ENCODE peak calls at places on chromosomes 5 and 9, in ten cellular contexts. One of them, this sample, is unnamed.

GRCh38 chr5:139273322-139273571 is 20.3 kb upstream of the MATR3 start:
- ATAC-seq in heart left ventricle: no peak
- ATAC-seq in activated CD8-positive, alpha-beta T cell treated with anti-CD3 and anti-CD28 coated beads for 36 hours: peak; percentile 25
- ATAC-seq in WTC11: peak; percentile 57
- ATAC-seq in RWPE2: peak; percentile 13
- ATAC-seq in esophagus mucosa: no peak
- ATAC-seq in natural killer cell: peak; percentile 2
- ATAC-seq in right cardiac atrium: peak; percentile 47
- ATAC-seq in heart right ventricle: peak; percentile 60
- ATAC-seq in CD8-positive, alpha-beta T cell: no peak
- ATAC-seq in this sample: peak; percentile 39

GRCh38 chr5:55176176-55176818 is 3.3 kb upstream of the CDC20B start:
- ATAC-seq in esophagus mucosa: peak; percentile 76
- ATAC-seq in natural killer cell: no peak
- ATAC-seq in CD8-positive, alpha-beta T cell: no peak
- ATAC-seq in heart left ventricle: peak; percentile 51
- ATAC-seq in activated CD8-positive, alpha-beta T cell treated with anti-CD3 and anti-CD28 coated beads for 36 hours: peak; percentile 26
- ATAC-seq in right cardiac atrium: peak; percentile 62
- ATAC-seq in heart right ventricle: peak; percentile 33
- ATAC-seq in RWPE2: peak; percentile 76
- ATAC-seq in WTC11: peak; percentile 90
- ATAC-seq in this sample: no peak

GRCh38 chr9:95822583-95823431 is 52.7 kb upstream of the ERCC6L2 start:
- ATAC-seq in heart right ventricle: no peak
- ATAC-seq in right cardiac atrium: no peak
- ATAC-seq in natural killer cell: peak; percentile 19
- ATAC-seq in WTC11: no peak
- ATAC-seq in activated CD8-positive, alpha-beta T cell treated with anti-CD3 and anti-CD28 coated beads for 36 hours: peak; percentile 80
- ATAC-seq in heart left ventricle: no peak
- ATAC-seq in esophagus mucosa: no peak
- ATAC-seq in CD8-positive, alpha-beta T cell: no peak
- ATAC-seq in RWPE2: peak; percentile 87
- ATAC-seq in this sample: peak; percentile 89

GRCh38 chr5:154273963-154274827 is 83.7 kb downstream of the GALNT10 start:
- ATAC-seq in activated CD8-positive, alpha-beta T cell treated with anti-CD3 and anti-CD28 coated beads for 36 hours: no peak
- ATAC-seq in esophagus mucosa: no peak
- ATAC-seq in WTC11: no peak
- ATAC-seq in CD8-positive, alpha-beta T cell: no peak
- ATAC-seq in natural killer cell: no peak
- ATAC-seq in RWPE2: no peak
- ATAC-seq in heart left ventricle: no peak
- ATAC-seq in right cardiac atrium: no peak
- ATAC-seq in heart right ventricle: no peak
- ATAC-seq in this sample: no peak

GRCh38 chr5:6812800-6813731 is 99.8 kb downstream of the TENT4A start:
- ATAC-seq in WTC11: no peak
- ATAC-seq in RWPE2: peak; percentile 57
- ATAC-seq in CD8-positive, alpha-beta T cell: no peak
- ATAC-seq in heart left ventricle: peak; percentile 22
- ATAC-seq in esophagus mucosa: no peak
- ATAC-seq in heart right ventricle: no peak
- ATAC-seq in right cardiac atrium: peak; percentile 96
- ATAC-seq in activated CD8-positive, alpha-beta T cell treated with anti-CD3 and anti-CD28 coated beads for 36 hours: no peak
- ATAC-seq in natural killer cell: no peak
- ATAC-seq in this sample: no peak

GRCh38 chr5:124612023-124612422 is 134.4 kb downstream of the ZNF608 start:
- ATAC-seq in CD8-positive, alpha-beta T cell: no peak
- ATAC-seq in RWPE2: no peak
- ATAC-seq in heart right ventricle: no peak
- ATAC-seq in activated CD8-positive, alpha-beta T cell treated with anti-CD3 and anti-CD28 coated beads for 36 hours: no peak
- ATAC-seq in right cardiac atrium: no peak
- ATAC-seq in heart left ventricle: no peak
- ATAC-seq in WTC11: no peak
- ATAC-seq in natural killer cell: no peak
- ATAC-seq in esophagus mucosa: no peak
- ATAC-seq in this sample: no peak

GRCh38 chr5:134568761-134569725 is 43.6 kb downstream of the JADE2 start:
- ATAC-seq in activated CD8-positive, alpha-beta T cell treated with anti-CD3 and anti-CD28 coated beads for 36 hours: no peak
- ATAC-seq in CD8-positive, alpha-beta T cell: no peak
- ATAC-seq in natural killer cell: no peak
- ATAC-seq in right cardiac atrium: peak; percentile 65
- ATAC-seq in heart left ventricle: peak; percentile 78
- ATAC-seq in RWPE2: peak; percentile 22
- ATAC-seq in heart right ventricle: peak; percentile 76
- ATAC-seq in WTC11: no peak
- ATAC-seq in esophagus mucosa: peak; percentile 40
- ATAC-seq in this sample: no peak

GRCh38 chr9:130304643-130305042 is 39.1 kb downstream of the HMCN2 start:
- ATAC-seq in right cardiac atrium: no peak
- ATAC-seq in WTC11: no peak
- ATAC-seq in natural killer cell: no peak
- ATAC-seq in esophagus mucosa: no peak
- ATAC-seq in heart right ventricle: no peak
- ATAC-seq in RWPE2: no peak
- ATAC-seq in CD8-positive, alpha-beta T cell: no peak
- ATAC-seq in heart left ventricle: no peak
- ATAC-seq in activated CD8-positive, alpha-beta T cell treated with anti-CD3 and anti-CD28 coated beads for 36 hours: no peak
- ATAC-seq in this sample: no peak

GRCh38 chr5:96863949-96864649 is 12.2 kb upstream of the ERAP2 start:
- ATAC-seq in right cardiac atrium: no peak
- ATAC-seq in esophagus mucosa: no peak
- ATAC-seq in heart left ventricle: no peak
- ATAC-seq in natural killer cell: no peak
- ATAC-seq in CD8-positive, alpha-beta T cell: no peak
- ATAC-seq in WTC11: no peak
- ATAC-seq in activated CD8-positive, alpha-beta T cell treated with anti-CD3 and anti-CD28 coated beads for 36 hours: no peak
- ATAC-seq in heart right ventricle: no peak
- ATAC-seq in RWPE2: no peak
- ATAC-seq in this sample: no peak

GRCh38 chr5:75710630-75711029 is 6.6 kb downstream of the POC5 start:
- ATAC-seq in natural killer cell: no peak
- ATAC-seq in RWPE2: no peak
- ATAC-seq in heart right ventricle: no peak
- ATAC-seq in WTC11: no peak
- ATAC-seq in heart left ventricle: peak; percentile 47
- ATAC-seq in right cardiac atrium: no peak
- ATAC-seq in activated CD8-positive, alpha-beta T cell treated with anti-CD3 and anti-CD28 coated beads for 36 hours: no peak
- ATAC-seq in CD8-positive, alpha-beta T cell: no peak
- ATAC-seq in esophagus mucosa: no peak
- ATAC-seq in this sample: no peak

GRCh38 chr5:10653751-10654400 is 90.0 kb downstream of the ANKRD33B start:
- ATAC-seq in WTC11: no peak
- ATAC-seq in right cardiac atrium: no peak
- ATAC-seq in RWPE2: no peak
- ATAC-seq in CD8-positive, alpha-beta T cell: no peak
- ATAC-seq in natural killer cell: no peak
- ATAC-seq in esophagus mucosa: no peak
- ATAC-seq in heart right ventricle: no peak
- ATAC-seq in activated CD8-positive, alpha-beta T cell treated with anti-CD3 and anti-CD28 coated beads for 36 hours: no peak
- ATAC-seq in heart left ventricle: no peak
- ATAC-seq in this sample: no peak

GRCh38 chr5:89342106-89342876 is 459.3 kb upstream of the MEF2C start:
- ATAC-seq in right cardiac atrium: no peak
- ATAC-seq in natural killer cell: no peak
- ATAC-seq in esophagus mucosa: no peak
- ATAC-seq in activated CD8-positive, alpha-beta T cell treated with anti-CD3 and anti-CD28 coated beads for 36 hours: no peak
- ATAC-seq in RWPE2: peak; percentile 40
- ATAC-seq in CD8-positive, alpha-beta T cell: no peak
- ATAC-seq in heart left ventricle: no peak
- ATAC-seq in WTC11: no peak
- ATAC-seq in heart right ventricle: no peak
- ATAC-seq in this sample: peak; percentile 57

GRCh38 chr9:27537027-27537435 is 7.4 kb upstream of the MOB3B start:
- ATAC-seq in right cardiac atrium: no peak
- ATAC-seq in RWPE2: no peak
- ATAC-seq in WTC11: no peak
- ATAC-seq in heart left ventricle: no peak
- ATAC-seq in heart right ventricle: no peak
- ATAC-seq in CD8-positive, alpha-beta T cell: no peak
- ATAC-seq in esophagus mucosa: no peak
- ATAC-seq in activated CD8-positive, alpha-beta T cell treated with anti-CD3 and anti-CD28 coated beads for 36 hours: no peak
- ATAC-seq in natural killer cell: no peak
- ATAC-seq in this sample: no peak

GRCh38 chr5:88805151-88805784 is 77.7 kb downstream of the MEF2C start:
- ATAC-seq in WTC11: no peak
- ATAC-seq in esophagus mucosa: no peak
- ATAC-seq in natural killer cell: no peak
- ATAC-seq in heart right ventricle: peak; percentile 15
- ATAC-seq in heart left ventricle: peak; percentile 37
- ATAC-seq in RWPE2: no peak
- ATAC-seq in right cardiac atrium: peak; percentile 59
- ATAC-seq in activated CD8-positive, alpha-beta T cell treated with anti-CD3 and anti-CD28 coated beads for 36 hours: no peak
- ATAC-seq in CD8-positive, alpha-beta T cell: no peak
- ATAC-seq in this sample: no peak

GRCh38 chr9:120099064-120099463 is 480.9 kb downstream of the CDK5RAP2 start:
- ATAC-seq in activated CD8-positive, alpha-beta T cell treated with anti-CD3 and anti-CD28 coated beads for 36 hours: no peak
- ATAC-seq in WTC11: peak; percentile 28
- ATAC-seq in natural killer cell: no peak
- ATAC-seq in CD8-positive, alpha-beta T cell: no peak
- ATAC-seq in right cardiac atrium: no peak
- ATAC-seq in heart right ventricle: no peak
- ATAC-seq in RWPE2: no peak
- ATAC-seq in heart left ventricle: no peak
- ATAC-seq in esophagus mucosa: no peak
- ATAC-seq in this sample: no peak

GRCh38 chr5:2213121-2213730 is 330.5 kb upstream of the IRX4 start:
- ATAC-seq in RWPE2: no peak
- ATAC-seq in esophagus mucosa: no peak
- ATAC-seq in natural killer cell: peak; percentile 15
- ATAC-seq in CD8-positive, alpha-beta T cell: no peak
- ATAC-seq in WTC11: no peak
- ATAC-seq in heart right ventricle: no peak
- ATAC-seq in heart left ventricle: no peak
- ATAC-seq in activated CD8-positive, alpha-beta T cell treated with anti-CD3 and anti-CD28 coated beads for 36 hours: no peak
- ATAC-seq in right cardiac atrium: no peak
- ATAC-seq in this sample: no peak

GRCh38 chr9:137128158-137129088 is 10.5 kb upstream of the GRIN1 start:
- ATAC-seq in heart right ventricle: no peak
- ATAC-seq in RWPE2: no peak
- ATAC-seq in right cardiac atrium: no peak
- ATAC-seq in natural killer cell: no peak
- ATAC-seq in esophagus mucosa: no peak
- ATAC-seq in heart left ventricle: no peak
- ATAC-seq in WTC11: no peak
- ATAC-seq in CD8-positive, alpha-beta T cell: no peak
- ATAC-seq in activated CD8-positive, alpha-beta T cell treated with anti-CD3 and anti-CD28 coated beads for 36 hours: peak; percentile 12
- ATAC-seq in this sample: peak; percentile 14

GRCh38 chr5:66621146-66621545 is 25.0 kb downstream of the MAST4 start:
- ATAC-seq in CD8-positive, alpha-beta T cell: no peak
- ATAC-seq in heart right ventricle: no peak
- ATAC-seq in WTC11: no peak
- ATAC-seq in heart left ventricle: no peak
- ATAC-seq in right cardiac atrium: no peak
- ATAC-seq in esophagus mucosa: no peak
- ATAC-seq in activated CD8-positive, alpha-beta T cell treated with anti-CD3 and anti-CD28 coated beads for 36 hours: no peak
- ATAC-seq in natural killer cell: no peak
- ATAC-seq in RWPE2: no peak
- ATAC-seq in this sample: no peak

GRCh38 chr9:21854119-21854518 is 51.7 kb downstream of the MTAP start:
- ATAC-seq in activated CD8-positive, alpha-beta T cell treated with anti-CD3 and anti-CD28 coated beads for 36 hours: no peak
- ATAC-seq in RWPE2: no peak
- ATAC-seq in WTC11: no peak
- ATAC-seq in natural killer cell: no peak
- ATAC-seq in esophagus mucosa: no peak
- ATAC-seq in CD8-positive, alpha-beta T cell: no peak
- ATAC-seq in heart left ventricle: no peak
- ATAC-seq in right cardiac atrium: no peak
- ATAC-seq in heart right ventricle: no peak
- ATAC-seq in this sample: no peak

GRCh38 chr9:95129651-95130291 is 187.7 kb downstream of the FANCC start:
- ATAC-seq in heart right ventricle: no peak
- ATAC-seq in activated CD8-positive, alpha-beta T cell treated with anti-CD3 and anti-CD28 coated beads for 36 hours: no peak
- ATAC-seq in CD8-positive, alpha-beta T cell: no peak
- ATAC-seq in RWPE2: no peak
- ATAC-seq in natural killer cell: no peak
- ATAC-seq in esophagus mucosa: no peak
- ATAC-seq in WTC11: no peak
- ATAC-seq in heart left ventricle: no peak
- ATAC-seq in right cardiac atrium: no peak
- ATAC-seq in this sample: no peak

GRCh38 chr5:173472784-173473278 is 143.6 kb downstream of the BOD1 start:
- ATAC-seq in heart right ventricle: peak; percentile 35
- ATAC-seq in activated CD8-positive, alpha-beta T cell treated with anti-CD3 and anti-CD28 coated beads for 36 hours: no peak
- ATAC-seq in esophagus mucosa: no peak
- ATAC-seq in WTC11: no peak
- ATAC-seq in heart left ventricle: peak; percentile 70
- ATAC-seq in natural killer cell: no peak
- ATAC-seq in RWPE2: no peak
- ATAC-seq in CD8-positive, alpha-beta T cell: no peak
- ATAC-seq in right cardiac atrium: peak; percentile 60
- ATAC-seq in this sample: no peak

GRCh38 chr5:138943615-138944173 is 68.6 kb upstream of the LRRTM2 start:
- ATAC-seq in heart left ventricle: no peak
- ATAC-seq in esophagus mucosa: no peak
- ATAC-seq in CD8-positive, alpha-beta T cell: no peak
- ATAC-seq in WTC11: no peak
- ATAC-seq in activated CD8-positive, alpha-beta T cell treated with anti-CD3 and anti-CD28 coated beads for 36 hours: no peak
- ATAC-seq in heart right ventricle: no peak
- ATAC-seq in right cardiac atrium: no peak
- ATAC-seq in natural killer cell: no peak
- ATAC-seq in RWPE2: no peak
- ATAC-seq in this sample: no peak

GRCh38 chr9:86187121-86187520 is 72.3 kb downstream of the C9orf153 start:
- ATAC-seq in natural killer cell: no peak
- ATAC-seq in right cardiac atrium: no peak
- ATAC-seq in activated CD8-positive, alpha-beta T cell treated with anti-CD3 and anti-CD28 coated beads for 36 hours: no peak
- ATAC-seq in CD8-positive, alpha-beta T cell: no peak
- ATAC-seq in heart right ventricle: no peak
- ATAC-seq in RWPE2: no peak
- ATAC-seq in heart left ventricle: no peak
- ATAC-seq in esophagus mucosa: no peak
- ATAC-seq in WTC11: peak; percentile 97
- ATAC-seq in this sample: no peak

GRCh38 chr5:93512799-93513198 is 68.2 kb downstream of the NR2F1-AS1 start:
- ATAC-seq in activated CD8-positive, alpha-beta T cell treated with anti-CD3 and anti-CD28 coated beads for 36 hours: no peak
- ATAC-seq in right cardiac atrium: no peak
- ATAC-seq in esophagus mucosa: no peak
- ATAC-seq in RWPE2: peak; percentile 57
- ATAC-seq in natural killer cell: no peak
- ATAC-seq in CD8-positive, alpha-beta T cell: no peak
- ATAC-seq in WTC11: no peak
- ATAC-seq in heart right ventricle: no peak
- ATAC-seq in heart left ventricle: no peak
- ATAC-seq in this sample: no peak

GRCh38 chr9:130417602-130418001 is 27.2 kb upstream of the ASS1 start:
- ATAC-seq in RWPE2: no peak
- ATAC-seq in CD8-positive, alpha-beta T cell: no peak
- ATAC-seq in WTC11: peak; percentile 49
- ATAC-seq in heart left ventricle: no peak
- ATAC-seq in esophagus mucosa: no peak
- ATAC-seq in natural killer cell: no peak
- ATAC-seq in right cardiac atrium: no peak
- ATAC-seq in activated CD8-positive, alpha-beta T cell treated with anti-CD3 and anti-CD28 coated beads for 36 hours: no peak
- ATAC-seq in heart right ventricle: no peak
- ATAC-seq in this sample: no peak

GRCh38 chr5:14438195-14438606 is 143.4 kb upstream of the OTULINL start:
- ATAC-seq in RWPE2: no peak
- ATAC-seq in WTC11: no peak
- ATAC-seq in CD8-positive, alpha-beta T cell: peak; percentile 44
- ATAC-seq in natural killer cell: no peak
- ATAC-seq in activated CD8-positive, alpha-beta T cell treated with anti-CD3 and anti-CD28 coated beads for 36 hours: peak; percentile 71
- ATAC-seq in esophagus mucosa: no peak
- ATAC-seq in heart right ventricle: no peak
- ATAC-seq in heart left ventricle: no peak
- ATAC-seq in right cardiac atrium: no peak
- ATAC-seq in this sample: no peak

GRCh38 chr9:79390077-79390673 is 181.6 kb upstream of the TLE4 start:
- ATAC-seq in esophagus mucosa: no peak
- ATAC-seq in WTC11: no peak
- ATAC-seq in heart left ventricle: no peak
- ATAC-seq in right cardiac atrium: no peak
- ATAC-seq in CD8-positive, alpha-beta T cell: no peak
- ATAC-seq in natural killer cell: no peak
- ATAC-seq in RWPE2: peak; percentile 36
- ATAC-seq in heart right ventricle: no peak
- ATAC-seq in activated CD8-positive, alpha-beta T cell treated with anti-CD3 and anti-CD28 coated beads for 36 hours: no peak
- ATAC-seq in this sample: no peak

GRCh38 chr5:131640043-131640856 is 5.2 kb upstream of the RAPGEF6 start:
- ATAC-seq in heart right ventricle: no peak
- ATAC-seq in WTC11: peak; percentile 73
- ATAC-seq in esophagus mucosa: peak; percentile 83
- ATAC-seq in natural killer cell: peak; percentile 72
- ATAC-seq in RWPE2: peak; percentile 87
- ATAC-seq in activated CD8-positive, alpha-beta T cell treated with anti-CD3 and anti-CD28 coated beads for 36 hours: peak; percentile 96
- ATAC-seq in CD8-positive, alpha-beta T cell: peak; percentile 82
- ATAC-seq in right cardiac atrium: no peak
- ATAC-seq in heart left ventricle: no peak
- ATAC-seq in this sample: peak; percentile 64